ENCODE peak calls at places on chromosomes 6 and 20, in ten cellular contexts. One of them, this sample, is unnamed.

GRCh38 chr20:774016-774679 is 5.8 kb upstream of the SLC52A3 start:
- DNase-seq in BJ: no peak
- DNase-seq in cardiac muscle cell: no peak
- DNase-seq in astrocyte of the spinal cord: no peak
- DNase-seq in mucosa of descending colon: no peak
- DNase-seq in AG10803: no peak
- DNase-seq in hepatocyte: no peak
- DNase-seq in brain microvascular endothelial cell: no peak
- DNase-seq in fibroblast of lung: no peak
- DNase-seq in CD8-positive, alpha-beta T cell: no peak
- DNase-seq in this sample: no peak

GRCh38 chr6:5214570-5215052 is 46.1 kb downstream of the LYRM4 start:
- DNase-seq in BJ: no peak
- DNase-seq in hepatocyte: peak
- DNase-seq in CD8-positive, alpha-beta T cell: no peak
- DNase-seq in astrocyte of the spinal cord: peak
- DNase-seq in cardiac muscle cell: peak
- DNase-seq in mucosa of descending colon: peak
- DNase-seq in AG10803: peak
- DNase-seq in brain microvascular endothelial cell: peak
- DNase-seq in fibroblast of lung: no peak
- DNase-seq in this sample: no peak

GRCh38 chr20:44646023-44646640 is 5.4 kb downstream of the ADA start:
- DNase-seq in fibroblast of lung: peak
- DNase-seq in BJ: no peak
- DNase-seq in mucosa of descending colon: no peak
- DNase-seq in hepatocyte: no peak
- DNase-seq in brain microvascular endothelial cell: peak
- DNase-seq in CD8-positive, alpha-beta T cell: peak
- DNase-seq in cardiac muscle cell: peak
- DNase-seq in AG10803: no peak
- DNase-seq in astrocyte of the spinal cord: peak
- DNase-seq in this sample: no peak

GRCh38 chr6:113496157-113496556 is 361.0 kb upstream of the MARCKS start:
- DNase-seq in BJ: no peak
- DNase-seq in brain microvascular endothelial cell: peak
- DNase-seq in cardiac muscle cell: peak
- DNase-seq in astrocyte of the spinal cord: peak
- DNase-seq in fibroblast of lung: peak
- DNase-seq in hepatocyte: no peak
- DNase-seq in mucosa of descending colon: no peak
- DNase-seq in CD8-positive, alpha-beta T cell: no peak
- DNase-seq in AG10803: no peak
- DNase-seq in this sample: no peak

GRCh38 chr20:6265204-6265904 is 142.5 kb upstream of the FERMT1 start:
- DNase-seq in cardiac muscle cell: peak
- DNase-seq in BJ: peak
- DNase-seq in brain microvascular endothelial cell: peak
- DNase-seq in AG10803: peak
- DNase-seq in hepatocyte: peak
- DNase-seq in mucosa of descending colon: no peak
- DNase-seq in astrocyte of the spinal cord: peak
- DNase-seq in fibroblast of lung: peak
- DNase-seq in CD8-positive, alpha-beta T cell: no peak
- DNase-seq in this sample: peak

GRCh38 chr6:82704048-82704447 is 340.4 kb downstream of the TPBG start:
- DNase-seq in BJ: no peak
- DNase-seq in hepatocyte: no peak
- DNase-seq in cardiac muscle cell: no peak
- DNase-seq in CD8-positive, alpha-beta T cell: no peak
- DNase-seq in brain microvascular endothelial cell: no peak
- DNase-seq in fibroblast of lung: peak
- DNase-seq in mucosa of descending colon: no peak
- DNase-seq in astrocyte of the spinal cord: peak
- DNase-seq in AG10803: no peak
- DNase-seq in this sample: no peak

GRCh38 chr20:38307371-38308046 is 3.6 kb downstream of the BPI start:
- DNase-seq in BJ: no peak
- DNase-seq in CD8-positive, alpha-beta T cell: no peak
- DNase-seq in AG10803: peak
- DNase-seq in hepatocyte: no peak
- DNase-seq in astrocyte of the spinal cord: peak
- DNase-seq in brain microvascular endothelial cell: peak
- DNase-seq in mucosa of descending colon: no peak
- DNase-seq in fibroblast of lung: peak
- DNase-seq in cardiac muscle cell: peak
- DNase-seq in this sample: no peak

GRCh38 chr20:49448917-49449316 is 33.6 kb downstream of the KCNB1 start:
- DNase-seq in CD8-positive, alpha-beta T cell: no peak
- DNase-seq in astrocyte of the spinal cord: no peak
- DNase-seq in hepatocyte: no peak
- DNase-seq in AG10803: no peak
- DNase-seq in brain microvascular endothelial cell: no peak
- DNase-seq in BJ: no peak
- DNase-seq in cardiac muscle cell: no peak
- DNase-seq in mucosa of descending colon: no peak
- DNase-seq in fibroblast of lung: no peak
- DNase-seq in this sample: no peak

GRCh38 chr20:63163596-63164560 is 52.1 kb downstream of the YTHDF1 start:
- DNase-seq in astrocyte of the spinal cord: no peak
- DNase-seq in hepatocyte: no peak
- DNase-seq in BJ: no peak
- DNase-seq in cardiac muscle cell: no peak
- DNase-seq in fibroblast of lung: no peak
- DNase-seq in brain microvascular endothelial cell: no peak
- DNase-seq in CD8-positive, alpha-beta T cell: no peak
- DNase-seq in AG10803: no peak
- DNase-seq in mucosa of descending colon: no peak
- DNase-seq in this sample: no peak

GRCh38 chr20:11790047-11790446 is 127.6 kb upstream of the BTBD3 start:
- DNase-seq in AG10803: no peak
- DNase-seq in hepatocyte: no peak
- DNase-seq in fibroblast of lung: no peak
- DNase-seq in BJ: no peak
- DNase-seq in CD8-positive, alpha-beta T cell: no peak
- DNase-seq in cardiac muscle cell: no peak
- DNase-seq in astrocyte of the spinal cord: no peak
- DNase-seq in brain microvascular endothelial cell: no peak
- DNase-seq in mucosa of descending colon: no peak
- DNase-seq in this sample: no peak

GRCh38 chr20:11791316-11792228 is 126.1 kb upstream of the BTBD3 start:
- DNase-seq in fibroblast of lung: no peak
- DNase-seq in mucosa of descending colon: no peak
- DNase-seq in BJ: no peak
- DNase-seq in astrocyte of the spinal cord: no peak
- DNase-seq in cardiac muscle cell: no peak
- DNase-seq in CD8-positive, alpha-beta T cell: no peak
- DNase-seq in AG10803: no peak
- DNase-seq in brain microvascular endothelial cell: no peak
- DNase-seq in hepatocyte: peak
- DNase-seq in this sample: no peak

GRCh38 chr20:11794525-11794924 is 123.2 kb upstream of the BTBD3 start:
- DNase-seq in cardiac muscle cell: no peak
- DNase-seq in AG10803: no peak
- DNase-seq in fibroblast of lung: no peak
- DNase-seq in hepatocyte: no peak
- DNase-seq in brain microvascular endothelial cell: no peak
- DNase-seq in CD8-positive, alpha-beta T cell: no peak
- DNase-seq in astrocyte of the spinal cord: no peak
- DNase-seq in BJ: no peak
- DNase-seq in mucosa of descending colon: no peak
- DNase-seq in this sample: no peak

GRCh38 chr20:11796041-11796440 is 121.7 kb upstream of the BTBD3 start:
- DNase-seq in CD8-positive, alpha-beta T cell: no peak
- DNase-seq in astrocyte of the spinal cord: peak
- DNase-seq in hepatocyte: no peak
- DNase-seq in brain microvascular endothelial cell: no peak
- DNase-seq in AG10803: peak
- DNase-seq in BJ: no peak
- DNase-seq in mucosa of descending colon: no peak
- DNase-seq in fibroblast of lung: peak
- DNase-seq in cardiac muscle cell: peak
- DNase-seq in this sample: no peak

DNA sequence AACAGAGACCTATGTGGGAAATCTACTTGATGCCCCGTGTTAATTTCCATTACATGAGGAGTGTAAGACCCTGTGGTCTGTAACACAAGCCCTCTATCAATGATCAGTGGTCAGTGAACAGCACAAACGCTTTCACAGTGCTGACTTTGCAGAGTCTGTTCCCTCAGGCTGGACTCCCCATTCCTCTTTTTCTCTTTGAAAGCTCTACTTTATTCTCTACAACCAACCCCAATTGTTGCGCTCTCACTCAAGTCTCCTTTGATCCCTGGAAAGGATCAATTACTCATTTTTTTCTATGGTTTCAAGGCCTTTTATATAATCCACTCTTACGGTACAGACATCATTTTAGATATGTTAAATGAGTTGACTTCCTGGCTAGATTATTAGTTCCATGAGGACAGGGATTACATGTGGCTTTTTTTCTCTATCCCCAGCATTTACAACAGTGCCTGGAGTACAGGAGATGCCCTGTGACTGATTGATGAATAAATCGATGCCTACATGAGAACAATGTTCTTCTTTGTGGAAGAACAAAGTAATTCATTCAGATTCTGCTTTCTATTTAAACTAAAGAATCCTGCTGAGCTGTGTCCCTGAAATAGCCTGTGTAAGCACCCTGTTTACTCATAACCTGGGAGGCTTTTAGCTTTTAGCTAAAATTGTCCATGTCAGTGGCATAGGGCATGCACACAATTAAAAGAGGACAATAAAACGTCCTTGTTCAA is 125.3 kb upstream of the BTBD3 start:
- DNase-seq in cardiac muscle cell: no peak
- DNase-seq in astrocyte of the spinal cord: no peak
- DNase-seq in hepatocyte: no peak
- DNase-seq in CD8-positive, alpha-beta T cell: no peak
- DNase-seq in fibroblast of lung: no peak
- DNase-seq in brain microvascular endothelial cell: no peak
- DNase-seq in mucosa of descending colon: no peak
- DNase-seq in BJ: no peak
- DNase-seq in AG10803: no peak
- DNase-seq in this sample: no peak
- TF ChIP-seq CTCF in cardiac muscle cell: no peak
- TF ChIP-seq CTCF in astrocyte of the spinal cord: no peak
- TF ChIP-seq CTCF in hepatocyte: no peak
- TF ChIP-seq CTCF in CD8-positive, alpha-beta T cell: no peak
- TF ChIP-seq CTCF in fibroblast of lung: no peak
- TF ChIP-seq CTCF in brain microvascular endothelial cell: no peak
- TF ChIP-seq CTCF in mucosa of descending colon: no peak
- TF ChIP-seq CTCF in BJ: no peak
- TF ChIP-seq CTCF in AG10803: no peak
- TF ChIP-seq CTCF in this sample: no peak

GRCh38 chr6:26185802-26186201 is 98.6 kb downstream of the HFE start:
- DNase-seq in CD8-positive, alpha-beta T cell: no peak
- DNase-seq in fibroblast of lung: no peak
- DNase-seq in brain microvascular endothelial cell: no peak
- DNase-seq in hepatocyte: no peak
- DNase-seq in BJ: no peak
- DNase-seq in mucosa of descending colon: no peak
- DNase-seq in AG10803: no peak
- DNase-seq in cardiac muscle cell: no peak
- DNase-seq in astrocyte of the spinal cord: no peak
- DNase-seq in this sample: no peak

GRCh38 chr6:26183581-26184408 is 96.6 kb downstream of the HFE start:
- DNase-seq in mucosa of descending colon: peak
- DNase-seq in brain microvascular endothelial cell: peak
- DNase-seq in CD8-positive, alpha-beta T cell: peak
- DNase-seq in fibroblast of lung: peak
- DNase-seq in AG10803: peak
- DNase-seq in cardiac muscle cell: peak
- DNase-seq in astrocyte of the spinal cord: peak
- DNase-seq in BJ: peak
- DNase-seq in hepatocyte: peak
- DNase-seq in this sample: no peak

GRCh38 chr6:26185004-26185403 is 97.8 kb downstream of the HFE start:
- DNase-seq in mucosa of descending colon: no peak
- DNase-seq in fibroblast of lung: no peak
- DNase-seq in BJ: no peak
- DNase-seq in AG10803: no peak
- DNase-seq in astrocyte of the spinal cord: no peak
- DNase-seq in hepatocyte: no peak
- DNase-seq in brain microvascular endothelial cell: no peak
- DNase-seq in CD8-positive, alpha-beta T cell: no peak
- DNase-seq in cardiac muscle cell: no peak
- DNase-seq in this sample: no peak

GRCh38 chr6:26184492-26184891 is 97.3 kb downstream of the HFE start:
- DNase-seq in BJ: no peak
- DNase-seq in astrocyte of the spinal cord: no peak
- DNase-seq in mucosa of descending colon: no peak
- DNase-seq in brain microvascular endothelial cell: no peak
- DNase-seq in CD8-positive, alpha-beta T cell: no peak
- DNase-seq in fibroblast of lung: no peak
- DNase-seq in AG10803: no peak
- DNase-seq in cardiac muscle cell: no peak
- DNase-seq in hepatocyte: no peak
- DNase-seq in this sample: no peak

GRCh38 chr6:26183237-26183580 is 96.0 kb downstream of the HFE start:
- DNase-seq in CD8-positive, alpha-beta T cell: no peak
- DNase-seq in cardiac muscle cell: no peak
- DNase-seq in BJ: no peak
- DNase-seq in mucosa of descending colon: no peak
- DNase-seq in astrocyte of the spinal cord: no peak
- DNase-seq in hepatocyte: no peak
- DNase-seq in brain microvascular endothelial cell: no peak
- DNase-seq in AG10803: no peak
- DNase-seq in fibroblast of lung: no peak
- DNase-seq in this sample: no peak
- H3K4me3 ChIP-seq in CD8-positive, alpha-beta T cell: peak
- H3K4me3 ChIP-seq in cardiac muscle cell: peak
- H3K4me3 ChIP-seq in BJ: peak
- H3K4me3 ChIP-seq in mucosa of descending colon: no peak
- H3K4me3 ChIP-seq in astrocyte of the spinal cord: peak
- H3K4me3 ChIP-seq in hepatocyte: peak
- H3K4me3 ChIP-seq in brain microvascular endothelial cell: peak
- H3K4me3 ChIP-seq in AG10803: peak
- H3K4me3 ChIP-seq in fibroblast of lung: no peak
- H3K4me3 ChIP-seq in this sample: peak

DNA sequence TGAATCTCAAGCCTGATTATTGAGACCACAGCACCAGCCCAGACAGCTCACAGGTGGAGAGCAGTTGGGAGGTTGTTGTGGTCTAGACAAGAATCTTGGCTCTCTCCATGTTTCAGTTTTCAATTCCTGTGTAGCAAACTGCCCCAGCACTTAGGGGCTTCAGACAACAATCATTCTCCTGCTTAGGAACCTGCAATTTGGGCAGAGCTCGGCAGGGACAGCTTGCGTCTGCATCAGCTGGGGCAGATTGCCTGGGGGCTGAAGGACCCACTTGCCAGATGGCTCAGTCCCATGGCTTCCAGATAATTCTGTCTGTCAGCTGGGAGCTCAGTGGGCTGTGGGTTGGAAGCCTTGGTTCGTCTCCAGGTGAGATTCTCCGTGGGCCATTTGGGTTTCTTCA is 6.9 kb downstream of the TGM6 start:
- DNase-seq in astrocyte of the spinal cord: no peak
- DNase-seq in mucosa of descending colon: no peak
- DNase-seq in brain microvascular endothelial cell: no peak
- DNase-seq in BJ: no peak
- DNase-seq in hepatocyte: no peak
- DNase-seq in fibroblast of lung: no peak
- DNase-seq in AG10803: no peak
- DNase-seq in CD8-positive, alpha-beta T cell: peak
- DNase-seq in cardiac muscle cell: no peak
- DNase-seq in this sample: no peak
- TF ChIP-seq CTCF in astrocyte of the spinal cord: no peak
- TF ChIP-seq CTCF in mucosa of descending colon: no peak
- TF ChIP-seq CTCF in brain microvascular endothelial cell: no peak
- TF ChIP-seq CTCF in BJ: no peak
- TF ChIP-seq CTCF in hepatocyte: no peak
- TF ChIP-seq CTCF in fibroblast of lung: no peak
- TF ChIP-seq CTCF in AG10803: no peak
- TF ChIP-seq CTCF in CD8-positive, alpha-beta T cell: no peak
- TF ChIP-seq CTCF in cardiac muscle cell: no peak
- TF ChIP-seq CTCF in this sample: no peak

GRCh38 chr6:116512155-116512559 is 718 bp downstream of the CALHM5 start:
- DNase-seq in BJ: no peak
- DNase-seq in fibroblast of lung: no peak
- DNase-seq in CD8-positive, alpha-beta T cell: no peak
- DNase-seq in astrocyte of the spinal cord: no peak
- DNase-seq in brain microvascular endothelial cell: peak
- DNase-seq in mucosa of descending colon: no peak
- DNase-seq in cardiac muscle cell: peak
- DNase-seq in hepatocyte: no peak
- DNase-seq in AG10803: no peak
- DNase-seq in this sample: no peak
- H3K4me3 ChIP-seq in BJ: peak
- H3K4me3 ChIP-seq in fibroblast of lung: peak
- H3K4me3 ChIP-seq in CD8-positive, alpha-beta T cell: no peak
- H3K4me3 ChIP-seq in astrocyte of the spinal cord: peak
- H3K4me3 ChIP-seq in brain microvascular endothelial cell: peak
- H3K4me3 ChIP-seq in mucosa of descending colon: no peak
- H3K4me3 ChIP-seq in cardiac muscle cell: no peak
- H3K4me3 ChIP-seq in hepatocyte: peak
- H3K4me3 ChIP-seq in AG10803: peak
- H3K4me3 ChIP-seq in this sample: no peak

This sample was measured in retinal pigment epithelial cell.